ENCODE peak calls at places on chromosomes 1 and 21, in seven cellular contexts. H is Panc1, Z is astrocyte of the cerebellum, D is stomach, U is coronary artery, L is KG1, Q is NCI-H460. C is an unnamed sample.
A peak's percentile ranks its signal among the peaks of the same experiment; 100 is the strongest.

GRCh38 chr1:181021155-181021554 is 1.5 kb downstream of the STX6 start:
- DNase-seq in H (no peak), Q (no peak), Z (no peak), D (no peak), U (no peak), L (no peak), C (no peak)

GRCh38 chr1:53982762-53983101 is 35.3 kb downstream of the LDLRAD1 start:
- DNase-seq in H (no peak), L (no peak), Q (no peak), D (no peak), U (no peak), Z (no peak), C (no peak)

GRCh38 chr1:22870201-22870871 is 102.3 kb downstream of the LACTBL1 start:
- DNase-seq in L (no peak), H (no peak), D (peak; percentile 34), U (no peak), Q (no peak), Z (no peak), C (no peak)

GRCh38 chr1:42385283-42385682 is 4.7 kb downstream of the RIMKLA start:
- DNase-seq in H (no peak), U (no peak), L (no peak), Q (peak; percentile 23), Z (no peak), D (no peak), C (no peak)

GRCh38 chr1:246199086-246199485 is 308.0 kb downstream of the SMYD3 start:
- DNase-seq in L (no peak), U (no peak), Z (no peak), D (no peak), Q (no peak), H (no peak), C (no peak)

GRCh38 chr1:115771847-115772457 is 3.4 kb upstream of the CASQ2 start:
- DNase-seq in Z (peak; percentile 76), H (peak; percentile 54), D (peak; percentile 47), Q (peak; percentile 69), U (peak; percentile 85), L (peak; percentile 40), C (peak; percentile 39)

GRCh38 chr21:38959686-38960049 is 153.9 kb downstream of the ETS2 start:
- DNase-seq in Z (no peak), U (no peak), H (no peak), Q (no peak), L (no peak), D (no peak), C (no peak)

GRCh38 chr1:111154021-111154999 is 14.3 kb downstream of the CEPT1 start:
- DNase-seq in Q (no peak), L (no peak), H (no peak), D (no peak), Z (no peak), U (no peak), C (no peak)

GRCh38 chr1:164617607-164618564 is 58.9 kb downstream of the PBX1 start:
- DNase-seq in D (no peak), Z (no peak), H (peak; percentile 7), U (no peak), L (no peak), Q (peak; percentile 44), C (no peak)

GRCh38 chr1:21451212-21451611 is 11.3 kb downstream of the NBPF3 start:
- DNase-seq in H (no peak), Q (no peak), U (no peak), L (no peak), D (no peak), Z (peak; percentile 59), C (no peak)

GRCh38 chr21:38784458-38785266 is 21.1 kb upstream of the ETS2 start:
- DNase-seq in Q (no peak), D (no peak), L (no peak), H (no peak), U (no peak), Z (no peak), C (no peak)

GRCh38 chr1:53511933-53512806 is 53.0 kb downstream of the DMRTB1 start:
- DNase-seq in Z (peak; percentile 87), D (no peak), H (no peak), L (no peak), Q (no peak), U (no peak), C (no peak)

GRCh38 chr1:96660503-96660902 is 61.1 kb upstream of the PTBP2 start:
- DNase-seq in D (no peak), U (no peak), Q (no peak), H (no peak), L (no peak), Z (no peak), C (no peak)

GRCh38 chr21:14353712-14354111 is 29.2 kb downstream of the HSPA13 start:
- DNase-seq in L (no peak), Q (no peak), H (no peak), D (no peak), U (no peak), Z (no peak), C (no peak)

GRCh38 chr1:15430787-15431570 is 7.3 kb upstream of the CTRC start:
- DNase-seq in Z (no peak), U (no peak), H (peak; percentile 80), L (peak; percentile 33), Q (no peak), D (peak; percentile 82), C (no peak)

GRCh38 chr1:118294817-118295486 is 109.9 kb upstream of the SPAG17 start:
- DNase-seq in Z (no peak), Q (no peak), H (no peak), L (no peak), D (no peak), U (no peak), C (no peak)

GRCh38 chr21:44533891-44534627 is 5.9 kb downstream of the KRTAP10-1 start:
- DNase-seq in D (no peak), U (no peak), Q (no peak), Z (no peak), H (no peak), L (no peak), C (no peak)

C was measured in glomerular endothelial cell.